ENCODE peak calls at places on chromosome 10, in seven cellular contexts. X, F, D, G, U, Z and J are unnamed samples.

GRCh38 chr10:98006266-98006665 is 24.2 kb downstream of the CRTAC1 start:
- DNase-seq in X (no peak), G (peak), F (no peak), D (no peak), Z (peak), U (no peak), J (no peak)

GRCh38 chr10:133159950-133160812 is at the start of gene KNDC1:
- DNase-seq in F (no peak), Z (no peak), G (peak), D (peak), U (peak), X (no peak), J (no peak)

GRCh38 chr10:14879055-14879800 is 562 bp downstream of the SUV39H2 start:
- DNase-seq in U (no peak), G (no peak), F (no peak), X (no peak), Z (peak), D (no peak), J (no peak)

GRCh38 chr10:34731885-34732701 is 83.0 kb downstream of the PARD3 start:
- DNase-seq in F (peak), U (no peak), Z (no peak), G (no peak), X (peak), D (peak), J (peak)

GRCh38 chr10:84818956-84819355 is 490.6 kb downstream of the CCSER2 start:
- DNase-seq in F (no peak), U (no peak), G (no peak), X (no peak), Z (no peak), D (no peak), J (no peak)

GRCh38 chr10:45501791-45502190 is 127.8 kb downstream of the ALOX5 start:
- DNase-seq in D (no peak), Z (no peak), X (no peak), G (no peak), U (no peak), F (no peak), J (no peak)

GRCh38 chr10:88243847-88244730 is 339.0 kb downstream of the RNLS start:
- DNase-seq in U (peak), G (no peak), Z (no peak), X (no peak), D (peak), F (peak), J (peak)

GRCh38 chr10:98000346-98000745 is 30.1 kb downstream of the CRTAC1 start:
- DNase-seq in G (no peak), X (no peak), F (no peak), Z (no peak), D (no peak), U (no peak), J (no peak)

GRCh38 chr10:124763267-124763666 is 19.1 kb upstream of the FAM53B start:
- DNase-seq in D (peak), U (no peak), G (no peak), F (peak), Z (no peak), X (no peak), J (no peak)

GRCh38 chr10:97019213-97019844 is 166.4 kb downstream of the SLIT1 start:
- DNase-seq in Z (no peak), U (no peak), X (no peak), F (no peak), G (no peak), D (no peak), J (no peak)

GRCh38 chr10:50231515-50232260 is 19.6 kb downstream of the ASAH2 start:
- DNase-seq in Z (no peak), G (no peak), U (no peak), X (no peak), F (no peak), D (no peak), J (no peak)

GRCh38 chr10:132446661-132447445 is 49.9 kb downstream of the PWWP2B start:
- DNase-seq in D (peak), U (peak), G (no peak), Z (peak), X (no peak), F (no peak), J (peak)

GRCh38 chr10:117587036-117587435 is 44.5 kb downstream of the EMX2 start:
- DNase-seq in U (no peak), X (no peak), G (no peak), D (no peak), F (no peak), Z (no peak), J (no peak)

GRCh38 chr10:59708816-59709471 is 706 bp downstream of the SLC16A9 start:
- DNase-seq in X (no peak), Z (peak), U (peak), G (peak), D (peak), F (no peak), J (no peak)

GRCh38 chr10:106395061-106395749 is 769.3 kb downstream of the SORCS1 start:
- DNase-seq in G (no peak), U (no peak), D (no peak), Z (no peak), F (no peak), X (no peak), J (no peak)

GRCh38 chr10:132096223-132096622 is 30.5 kb downstream of the JAKMIP3 start:
- DNase-seq in G (no peak), F (peak), U (no peak), X (no peak), D (peak), Z (peak), J (peak)

GRCh38 chr10:12484945-12485805 is 135.8 kb downstream of the CAMK1D start:
- DNase-seq in F (peak), X (no peak), G (peak), U (peak), D (no peak), Z (peak), J (no peak)

GRCh38 chr10:116490028-116490662 is 55.6 kb upstream of the PNLIP start:
- DNase-seq in D (peak), X (no peak), G (no peak), U (peak), F (peak), Z (no peak), J (peak)

GRCh38 chr10:128471151-128471550 is 344.9 kb upstream of the MKI67 start:
- DNase-seq in F (no peak), U (no peak), X (no peak), G (no peak), D (no peak), Z (no peak), J (no peak)

GRCh38 chr10:106535304-106535964 is 629.1 kb downstream of the SORCS1 start:
- DNase-seq in U (no peak), G (peak), F (no peak), D (no peak), X (no peak), Z (no peak), J (no peak)

GRCh38 chr10:77666821-77667220 is 29.2 kb upstream of the KCNMA1 start:
- DNase-seq in F (no peak), U (no peak), X (no peak), Z (no peak), G (no peak), D (no peak), J (no peak)

GRCh38 chr10:3132036-3133025 is 40.3 kb downstream of the PITRM1 start:
- DNase-seq in X (no peak), Z (no peak), D (peak), F (no peak), U (no peak), G (no peak), J (no peak)

DNA sequence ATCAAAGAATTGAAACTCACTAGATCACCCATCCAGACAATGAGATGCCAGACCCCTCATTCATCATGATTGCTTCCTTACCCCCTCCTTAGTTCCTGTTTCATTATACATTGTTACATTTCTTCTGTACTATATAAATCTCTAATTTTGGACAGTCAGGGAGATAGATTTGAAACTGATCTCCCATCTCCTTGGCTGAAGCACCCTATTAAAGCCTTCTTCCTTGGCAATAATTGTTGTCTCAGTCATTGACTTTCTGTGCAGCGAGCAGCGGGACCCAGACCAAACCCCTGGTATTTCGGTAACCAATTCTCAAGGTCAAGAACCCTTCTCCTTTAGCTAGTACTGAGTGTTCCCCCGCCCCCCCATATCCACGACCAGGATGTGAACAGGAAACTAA is 100.2 kb downstream of the ABLIM1 start:
- DNase-seq in F (no peak), X (no peak), U (no peak), D (no peak), G (no peak), Z (no peak), J (no peak)
- TF ChIP-seq CTCF in F (no peak), X (no peak), U (no peak), D (no peak), G (no peak), Z (no peak), J (no peak)

GRCh38 chr10:23528419-23528818 is 89.5 kb downstream of the OTUD1 start:
- DNase-seq in Z (no peak), X (no peak), U (no peak), D (no peak), G (no peak), F (no peak), J (no peak)

GRCh38 chr10:23525406-23525805 is 86.5 kb downstream of the OTUD1 start:
- DNase-seq in F (no peak), G (no peak), D (peak), X (no peak), Z (no peak), U (peak), J (peak)

GRCh38 chr10:23533212-23533611 is 94.3 kb downstream of the OTUD1 start:
- DNase-seq in F (no peak), G (no peak), U (no peak), D (no peak), X (no peak), Z (no peak), J (no peak)

GRCh38 chr10:23534328-23534727 is 95.5 kb downstream of the OTUD1 start:
- DNase-seq in U (no peak), D (no peak), Z (peak), G (no peak), F (no peak), X (no peak), J (no peak)

DNA sequence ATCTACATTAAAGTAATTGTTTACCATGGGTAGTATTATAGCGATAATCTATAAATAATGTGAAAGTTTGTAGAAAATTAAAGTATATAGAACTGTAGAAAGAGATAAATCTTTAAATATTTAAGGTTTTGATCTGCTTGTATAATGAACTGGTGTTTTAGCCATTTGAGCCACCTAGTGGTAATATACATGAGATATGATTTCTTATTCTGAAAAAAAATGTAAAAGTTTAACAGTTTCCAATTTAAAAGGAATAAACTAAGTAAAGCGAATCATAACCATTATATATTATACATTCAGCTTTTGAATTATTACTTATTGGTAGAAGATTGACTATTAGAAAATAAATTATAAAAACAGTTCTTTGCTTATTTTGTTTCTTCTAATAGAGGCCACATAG is 91.2 kb downstream of the OTUD1 start:
- DNase-seq in X (no peak), Z (no peak), U (no peak), D (peak), F (no peak), G (no peak), J (no peak)
- TF ChIP-seq CTCF in X (peak), Z (peak), U (peak), D (peak), F (peak), G (no peak), J (peak)

GRCh38 chr10:43774234-43774769 is 125.6 kb upstream of the ZNF32 start:
- DNase-seq in G (no peak), X (no peak), U (no peak), Z (no peak), F (no peak), D (no peak), J (no peak)

GRCh38 chr10:43773736-43774135 is 125.1 kb upstream of the ZNF32 start:
- DNase-seq in F (no peak), D (no peak), Z (no peak), X (no peak), U (no peak), G (no peak), J (no peak)

GRCh38 chr10:43775379-43775778 is 126.7 kb upstream of the ZNF32 start:
- DNase-seq in Z (no peak), F (no peak), G (no peak), X (no peak), D (no peak), U (no peak), J (no peak)

GRCh38 chr10:43772191-43772590 is 123.5 kb upstream of the ZNF32 start:
- DNase-seq in F (no peak), G (no peak), Z (no peak), D (no peak), X (no peak), U (no peak), J (no peak)

DNA sequence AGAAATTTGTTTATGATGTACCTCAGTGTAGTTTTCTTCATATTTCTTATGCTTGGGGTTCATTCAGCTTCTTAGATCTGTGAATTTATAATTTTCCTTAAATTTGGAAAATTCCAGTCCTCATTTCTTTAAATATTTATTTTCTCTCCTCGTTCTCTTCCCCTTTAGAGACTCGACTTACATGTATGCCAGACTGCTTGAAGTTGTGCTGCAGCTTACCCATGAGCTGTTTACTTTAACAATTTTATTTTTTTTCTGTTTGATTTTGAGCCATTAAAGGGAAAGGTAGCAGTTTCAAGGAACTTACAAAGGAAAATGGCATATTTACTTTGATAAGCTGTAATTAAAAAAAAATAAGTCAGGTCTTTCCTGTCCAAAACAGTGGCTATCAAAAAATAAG is 123.0 kb upstream of the ZNF32 start:
- DNase-seq in D (no peak), X (no peak), G (no peak), Z (no peak), F (no peak), U (no peak), J (no peak)
- TF ChIP-seq CTCF in D (no peak), X (no peak), G (no peak), Z (no peak), F (no peak), U (no peak), J (no peak)

DNA sequence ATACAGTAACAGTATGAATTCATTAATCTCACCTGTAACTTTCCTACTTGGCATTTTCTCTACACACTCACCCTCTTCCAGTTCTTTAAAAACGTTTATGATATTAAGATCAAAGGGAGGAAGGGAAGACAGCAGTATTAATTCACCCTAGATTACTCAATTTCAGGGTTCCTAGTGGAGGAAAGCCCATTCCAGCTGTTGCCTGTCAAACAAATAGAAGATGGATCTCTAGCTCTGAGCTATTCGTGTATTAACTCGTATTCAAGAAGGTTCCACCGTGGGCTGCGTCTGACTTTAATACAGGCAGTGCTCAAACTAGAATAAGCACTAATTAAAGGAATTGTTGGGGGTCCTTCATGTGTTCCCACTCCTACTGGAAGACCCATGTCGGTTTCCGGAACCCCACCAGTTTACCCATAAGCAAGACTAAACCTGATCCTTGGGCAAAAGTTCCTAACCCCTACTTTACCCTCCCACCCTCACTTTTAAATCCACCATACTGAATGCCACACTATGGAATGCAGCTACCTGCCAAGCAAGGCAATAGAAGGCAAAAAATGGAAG is 2.1 kb downstream of the NANOS1 start:
- DNase-seq in D (no peak), F (no peak), Z (no peak), X (peak), G (no peak), U (no peak), J (no peak)
- TF ChIP-seq CTCF in D (no peak), F (no peak), Z (no peak), X (no peak), G (no peak), U (no peak), J (no peak)

GRCh38 chr10:47031251-47031952 is 120.2 kb downstream of the PTPN20 start:
- DNase-seq in D (no peak), G (peak), F (no peak), X (no peak), U (no peak), Z (no peak), J (peak)
- TF ChIP-seq CTCF in D (peak), G (peak), F (peak), X (no peak), U (peak), Z (no peak), J (peak)